ENCODE peak calls at places on chromosome 21, in five cellular contexts. X, G, Q, J and M are unnamed samples.

GRCh38 chr21:29578306-29578705 is 279.6 kb downstream of the BACH1 start:
- DNase-seq in X (no peak), G (no peak), Q (no peak), J (no peak), M (no peak)

GRCh38 chr21:36718951-36719501 is 20.1 kb downstream of the SIM2 start:
- DNase-seq in X (no peak), G (no peak), Q (peak), J (no peak), M (no peak)

GRCh38 chr21:31710586-31710985 is 21.3 kb downstream of the SCAF4 start:
- DNase-seq in X (no peak), G (no peak), Q (no peak), J (no peak), M (no peak)

GRCh38 chr21:36769051-36769867 is 70.3 kb downstream of the SIM2 start:
- DNase-seq in X (no peak), G (no peak), Q (no peak), J (no peak), M (no peak)

GRCh38 chr21:36646645-36647044 is 52.3 kb upstream of the SIM2 start:
- DNase-seq in X (no peak), G (no peak), Q (no peak), J (no peak), M (no peak)

GRCh38 chr21:25350056-25350455 is 257.2 kb downstream of the MRPL39 start:
- DNase-seq in X (no peak), G (no peak), Q (no peak), J (no peak), M (no peak)

GRCh38 chr21:38159355-38159754 is 97.4 kb upstream of the KCNJ15 start:
- DNase-seq in X (peak), G (peak), Q (peak), J (peak), M (peak)

GRCh38 chr21:23887709-23888303 is 1719.5 kb downstream of the MRPL39 start:
- DNase-seq in X (no peak), G (peak), Q (no peak), J (no peak), M (no peak)

GRCh38 chr21:37367758-37368535 is 1.4 kb downstream of the DYRK1A start:
- DNase-seq in X (no peak), G (peak), Q (no peak), J (peak), M (no peak)

GRCh38 chr21:27476696-27477095 is 509.8 kb upstream of the ADAMTS5 start:
- DNase-seq in X (no peak), G (no peak), Q (no peak), J (no peak), M (no peak)

GRCh38 chr21:46641656-46642055 is 6.2 kb downstream of the PRMT2 start:
- DNase-seq in X (no peak), G (no peak), Q (no peak), J (no peak), M (no peak)

GRCh38 chr21:25283720-25284119 is 323.6 kb downstream of the MRPL39 start:
- DNase-seq in X (no peak), G (peak), Q (no peak), J (no peak), M (no peak)

GRCh38 chr21:31558839-31559367 is 100.6 kb upstream of the SOD1 start:
- DNase-seq in X (peak), G (peak), Q (peak), J (peak), M (peak)

GRCh38 chr21:37606549-37606948 is 240.0 kb downstream of the DYRK1A start:
- DNase-seq in X (no peak), G (no peak), Q (no peak), J (no peak), M (no peak)

GRCh38 chr21:28833609-28834008 is 159.1 kb downstream of the LTN1 start:
- DNase-seq in X (no peak), G (no peak), Q (no peak), J (no peak), M (no peak)

GRCh38 chr21:29176721-29177120 is 46.3 kb downstream of the MAP3K7CL start:
- DNase-seq in X (no peak), G (no peak), Q (no peak), J (no peak), M (no peak)

GRCh38 chr21:29238967-29239289 is 59.8 kb upstream of the BACH1 start:
- DNase-seq in X (no peak), G (no peak), Q (no peak), J (no peak), M (no peak)

GRCh38 chr21:36791150-36791549 is 92.2 kb downstream of the SIM2 start:
- DNase-seq in X (no peak), G (no peak), Q (no peak), J (no peak), M (no peak)

GRCh38 chr21:31566061-31566460 is 93.4 kb upstream of the SOD1 start:
- DNase-seq in X (no peak), G (peak), Q (no peak), J (no peak), M (no peak)

GRCh38 chr21:37454869-37455503 is 88.4 kb downstream of the DYRK1A start:
- DNase-seq in X (no peak), G (no peak), Q (no peak), J (no peak), M (no peak)

GRCh38 chr21:42215942-42216725 is 2.8 kb upstream of the ABCG1 start:
- DNase-seq in X (no peak), G (no peak), Q (no peak), J (no peak), M (no peak)

GRCh38 chr21:43195131-43196021 is 26.6 kb downstream of the CRYAA start:
- DNase-seq in X (no peak), G (no peak), Q (peak), J (peak), M (peak)

GRCh38 chr21:28579986-28580550 is 412.6 kb downstream of the LTN1 start:
- DNase-seq in X (no peak), G (no peak), Q (no peak), J (no peak), M (no peak)

GRCh38 chr21:41439245-41439644 is 13.2 kb downstream of the MX1 start:
- DNase-seq in X (no peak), G (no peak), Q (no peak), J (no peak), M (no peak)

GRCh38 chr21:15058718-15059316 is 6.0 kb downstream of the NRIP1 start:
- DNase-seq in X (no peak), G (peak), Q (no peak), J (no peak), M (no peak)

GRCh38 chr21:27590271-27590670 is 623.4 kb upstream of the ADAMTS5 start:
- DNase-seq in X (no peak), G (no peak), Q (no peak), J (peak), M (no peak)

GRCh38 chr21:14533555-14534400 is 12.3 kb downstream of the SAMSN1 start:
- DNase-seq in X (no peak), G (no peak), Q (no peak), J (no peak), M (no peak)

GRCh38 chr21:13827201-13827600 is 217.6 kb downstream of the POTED start:
- DNase-seq in X (no peak), G (no peak), Q (no peak), J (no peak), M (no peak)

GRCh38 chr21:29073222-29074006 is at the start of gene CCT8:
- DNase-seq in X (peak), G (peak), Q (peak), J (peak), M (peak)

GRCh38 chr21:45406801-45407628 is 2.0 kb downstream of the COL18A1 start:
- DNase-seq in X (no peak), G (no peak), Q (no peak), J (peak), M (no peak)

GRCh38 chr21:45408811-45409261 is 3.9 kb downstream of the COL18A1 start:
- DNase-seq in X (no peak), G (no peak), Q (no peak), J (peak), M (no peak)

GRCh38 chr21:45405819-45406762 is 1.1 kb downstream of the COL18A1 start:
- DNase-seq in X (no peak), G (no peak), Q (no peak), J (peak), M (no peak)

GRCh38 chr21:45408271-45408791 is 3.4 kb downstream of the COL18A1 start:
- DNase-seq in X (no peak), G (no peak), Q (no peak), J (peak), M (no peak)

DNA sequence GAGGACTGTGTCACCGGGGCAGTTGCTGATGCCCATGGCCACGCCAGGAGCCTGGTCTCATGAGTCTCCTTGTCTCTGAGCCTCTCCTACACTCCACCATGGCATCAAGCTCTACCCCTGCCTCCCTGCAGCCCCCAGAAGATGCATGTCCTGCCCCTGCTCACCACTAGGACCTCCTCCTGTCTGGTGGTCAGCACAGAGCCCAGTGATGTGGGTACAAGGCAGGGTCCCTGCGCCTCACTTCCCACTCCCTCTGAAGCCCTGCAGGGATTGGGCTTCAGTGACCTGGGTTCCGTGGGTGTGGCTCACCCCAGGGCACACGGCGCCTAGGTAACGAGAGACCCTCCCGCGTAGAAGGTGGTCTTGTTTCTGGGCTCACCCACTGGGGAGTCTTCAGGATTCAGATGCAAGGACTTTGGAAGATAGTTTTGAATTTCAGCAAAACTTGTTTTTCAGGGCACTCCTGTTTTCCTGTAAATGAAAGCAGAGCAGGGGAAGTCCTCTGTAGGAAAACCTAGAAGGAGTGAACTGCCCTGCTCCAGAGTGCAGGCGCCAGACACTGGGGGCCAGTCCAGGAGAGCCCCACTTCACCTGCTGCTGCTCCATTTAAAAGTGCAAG is 2.8 kb downstream of the COL18A1 start:
- DNase-seq in X (no peak), G (no peak), Q (no peak), J (peak), M (no peak)
- TF ChIP-seq CTCF in X (no peak), G (no peak), Q (no peak), J (no peak), M (no peak)

GRCh38 chr21:18387994-18388393 is 15.6 kb downstream of the TMPRSS15 start:
- DNase-seq in X (no peak), G (peak), Q (no peak), J (no peak), M (no peak)

GRCh38 chr21:18382141-18382540 is 21.4 kb downstream of the TMPRSS15 start:
- DNase-seq in X (no peak), G (peak), Q (no peak), J (no peak), M (no peak)

DNA sequence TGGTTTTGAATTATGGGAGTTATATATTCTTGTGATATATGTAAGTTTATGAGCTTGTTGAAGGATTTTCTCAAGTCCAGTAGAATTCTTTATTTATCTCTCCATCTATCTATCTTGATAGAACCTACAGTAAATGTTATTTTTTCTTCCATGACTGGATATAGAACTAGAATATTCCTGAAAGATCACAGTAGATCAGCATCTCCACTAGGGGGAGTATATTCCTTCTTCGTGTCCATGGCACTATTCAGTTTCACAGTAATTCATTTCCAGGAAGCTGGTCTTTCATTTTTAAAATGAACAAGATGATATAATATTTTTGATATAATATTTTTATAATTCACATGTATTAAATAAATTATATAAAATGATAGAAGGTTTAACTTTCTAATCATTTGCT is 18.8 kb downstream of the TMPRSS15 start:
- DNase-seq in X (no peak), G (peak), Q (no peak), J (no peak), M (no peak)
- TF ChIP-seq CTCF in X (peak), G (peak), Q (peak), J (peak), M (peak)

GRCh38 chr21:33855190-33855589 is 60.4 kb downstream of the ATP5PO start:
- DNase-seq in X (no peak), G (no peak), Q (no peak), J (no peak), M (no peak)
- TF ChIP-seq CTCF in X (peak), G (peak), Q (no peak), J (no peak), M (no peak)

GRCh38 chr21:45169682-45170081 is 95.3 kb downstream of the ADARB1 start:
- DNase-seq in X (no peak), G (no peak), Q (no peak), J (no peak), M (no peak)

GRCh38 chr21:45166931-45167330 is 92.6 kb downstream of the ADARB1 start:
- DNase-seq in X (no peak), G (no peak), Q (no peak), J (no peak), M (no peak)

GRCh38 chr21:45167796-45168222 is 93.4 kb downstream of the ADARB1 start:
- DNase-seq in X (no peak), G (no peak), Q (no peak), J (no peak), M (no peak)

GRCh38 chr21:45169001-45169400 is 94.6 kb downstream of the ADARB1 start:
- DNase-seq in X (no peak), G (no peak), Q (no peak), J (no peak), M (no peak)

DNA sequence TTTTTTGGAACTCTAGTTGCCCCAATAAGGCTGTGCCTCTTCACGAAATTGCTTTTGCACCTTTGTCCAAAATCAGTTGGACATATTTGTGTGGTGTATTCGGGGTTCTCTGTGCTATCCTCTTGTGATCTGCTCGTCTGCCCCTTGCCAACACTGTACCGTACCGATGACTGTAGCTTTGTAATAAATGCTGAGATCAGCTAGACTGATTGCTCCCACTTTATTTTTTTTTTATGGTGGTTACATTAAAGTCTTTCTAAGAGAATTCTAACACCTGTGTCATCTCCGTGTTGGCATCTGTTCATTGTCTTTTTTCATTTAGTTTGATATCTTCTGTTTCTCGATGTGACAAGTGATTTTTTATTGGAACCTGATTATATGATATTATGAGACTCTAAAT is 94.1 kb downstream of the ADARB1 start:
- DNase-seq in X (no peak), G (no peak), Q (no peak), J (no peak), M (no peak)
- TF ChIP-seq CTCF in X (no peak), G (no peak), Q (no peak), J (no peak), M (no peak)

GRCh38 chr21:16454371-16454770 is 724.6 kb downstream of the USP25 start:
- DNase-seq in X (no peak), G (peak), Q (no peak), J (no peak), M (no peak)
- TF ChIP-seq CTCF in X (no peak), G (peak), Q (peak), J (peak), M (peak)

GRCh38 chr21:45386728-45387371 is 18.1 kb upstream of the COL18A1 start:
- DNase-seq in X (peak), G (no peak), Q (no peak), J (peak), M (no peak)
- TF ChIP-seq CTCF in X (peak), G (no peak), Q (no peak), J (peak), M (peak)

GRCh38 chr21:35051287-35051818 is 2.3 kb upstream of the RUNX1 start:
- DNase-seq in X (peak), G (peak), Q (peak), J (peak), M (no peak)

GRCh38 chr21:35050348-35051286 is 1.5 kb upstream of the RUNX1 start:
- DNase-seq in X (no peak), G (peak), Q (no peak), J (no peak), M (no peak)

GRCh38 chr21:35048183-35048601 is 910 bp downstream of the RUNX1 start:
- DNase-seq in X (peak), G (peak), Q (no peak), J (no peak), M (no peak)

GRCh38 chr21:35046880-35047229 is 2.2 kb downstream of the RUNX1 start:
- DNase-seq in X (peak), G (no peak), Q (no peak), J (no peak), M (no peak)

DNA sequence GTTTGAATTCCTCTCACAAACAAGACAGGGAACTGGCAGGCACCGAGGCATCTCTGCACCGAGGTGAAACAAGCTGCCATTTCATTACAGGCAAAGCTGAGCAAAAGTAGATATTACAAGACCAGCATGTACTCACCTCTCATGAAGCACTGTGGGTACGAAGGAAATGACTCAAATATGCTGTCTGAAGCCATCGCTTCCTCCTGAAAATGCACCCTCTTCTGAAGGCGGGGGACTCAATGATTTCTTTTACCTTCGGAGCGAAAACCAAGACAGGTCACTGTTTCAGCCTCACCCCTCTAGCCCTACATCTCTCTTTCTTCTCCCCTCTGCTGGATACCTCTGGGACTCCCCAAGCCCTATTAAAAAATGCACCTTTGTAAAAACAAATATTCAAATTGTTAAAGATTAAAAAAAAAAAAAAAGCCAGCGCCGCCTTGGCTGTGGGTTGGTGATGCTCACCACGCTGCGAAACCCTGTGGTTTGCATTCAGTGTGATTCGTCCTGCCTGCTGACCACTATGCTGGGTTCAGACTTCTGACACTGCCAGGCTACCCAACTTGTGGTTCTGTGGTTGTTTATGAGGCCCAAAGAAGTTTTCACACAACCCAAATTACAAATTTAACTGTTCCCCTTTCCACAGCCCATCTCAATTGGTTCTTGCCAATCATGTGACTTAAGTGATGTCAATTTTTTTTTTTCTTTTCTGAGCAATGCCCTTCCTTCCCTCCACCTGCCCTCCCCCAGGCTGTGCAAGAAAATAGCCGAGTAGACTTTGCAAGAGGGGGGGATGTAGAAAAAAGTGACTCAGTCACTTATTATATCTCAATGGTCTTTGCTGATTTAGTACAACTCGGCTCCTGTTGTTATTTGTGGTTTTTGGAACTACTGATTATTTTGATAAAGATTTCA is at the start of gene RUNX1:
- DNase-seq in X (peak), G (peak), Q (no peak), J (no peak), M (no peak)
- TF ChIP-seq CTCF in X (no peak), G (no peak), Q (no peak), J (no peak), M (no peak)